ENCODE peak calls at places on chromosomes 16 and 17, in ten cellular contexts. One of them, this sample, is unnamed. For H3K27me3, the result is how much of the 10 kb centered on the place peaks cover.

GRCh38 chr17:12730931-12731521 is 58.3 kb upstream of the ARHGAP44 start:
- DNase-seq in body of pancreas: peak
- DNase-seq in uterus: peak
- DNase-seq in lung: peak
- DNase-seq in hepatocyte: peak
- DNase-seq in heart right ventricle: peak
- DNase-seq in thyroid gland: peak
- DNase-seq in kidney epithelial cell: no peak
- DNase-seq in neural progenitor cell: peak
- DNase-seq in dorsolateral prefrontal cortex: no peak
- DNase-seq in this sample: peak

GRCh38 chr16:82672676-82673075 is 45.9 kb downstream of the CDH13 start:
- DNase-seq in body of pancreas: no peak
- DNase-seq in uterus: no peak
- DNase-seq in lung: no peak
- DNase-seq in hepatocyte: no peak
- DNase-seq in heart right ventricle: no peak
- DNase-seq in thyroid gland: no peak
- DNase-seq in kidney epithelial cell: no peak
- DNase-seq in neural progenitor cell: no peak
- DNase-seq in dorsolateral prefrontal cortex: no peak
- DNase-seq in this sample: no peak

GRCh38 chr16:67394271-67395104 is 1.2 kb upstream of the TPPP3 start:
- DNase-seq in body of pancreas: no peak
- DNase-seq in uterus: no peak
- DNase-seq in lung: no peak
- DNase-seq in hepatocyte: peak
- DNase-seq in heart right ventricle: peak
- DNase-seq in thyroid gland: peak
- DNase-seq in kidney epithelial cell: no peak
- DNase-seq in neural progenitor cell: peak
- DNase-seq in dorsolateral prefrontal cortex: no peak
- DNase-seq in this sample: peak

GRCh38 chr17:72361892-72362291 is 241.1 kb downstream of the SOX9 start:
- DNase-seq in body of pancreas: no peak
- DNase-seq in uterus: no peak
- DNase-seq in lung: no peak
- DNase-seq in hepatocyte: no peak
- DNase-seq in heart right ventricle: no peak
- DNase-seq in thyroid gland: no peak
- DNase-seq in kidney epithelial cell: no peak
- DNase-seq in neural progenitor cell: no peak
- DNase-seq in dorsolateral prefrontal cortex: no peak
- DNase-seq in this sample: peak

GRCh38 chr17:60383379-60383778 is 8.6 kb downstream of the USP32 start:
- DNase-seq in body of pancreas: no peak
- DNase-seq in uterus: no peak
- DNase-seq in lung: no peak
- DNase-seq in hepatocyte: no peak
- DNase-seq in heart right ventricle: no peak
- DNase-seq in thyroid gland: no peak
- DNase-seq in kidney epithelial cell: no peak
- DNase-seq in neural progenitor cell: no peak
- DNase-seq in dorsolateral prefrontal cortex: no peak
- DNase-seq in this sample: no peak

GRCh38 chr17:71975998-71976649 is 144.7 kb upstream of the SOX9 start:
- DNase-seq in body of pancreas: peak
- DNase-seq in uterus: peak
- DNase-seq in lung: peak
- DNase-seq in hepatocyte: peak
- DNase-seq in heart right ventricle: peak
- DNase-seq in thyroid gland: peak
- DNase-seq in kidney epithelial cell: peak
- DNase-seq in neural progenitor cell: peak
- DNase-seq in dorsolateral prefrontal cortex: peak
- DNase-seq in this sample: peak

GRCh38 chr17:31915456-31916100 is 14.1 kb upstream of the UTP6 start:
- DNase-seq in body of pancreas: no peak
- DNase-seq in uterus: no peak
- DNase-seq in lung: no peak
- DNase-seq in hepatocyte: no peak
- DNase-seq in heart right ventricle: no peak
- DNase-seq in thyroid gland: no peak
- DNase-seq in kidney epithelial cell: no peak
- DNase-seq in neural progenitor cell: no peak
- DNase-seq in dorsolateral prefrontal cortex: no peak
- DNase-seq in this sample: no peak

GRCh38 chr17:3592216-3592860 is 16.9 kb downstream of the TRPV1 start:
- DNase-seq in body of pancreas: no peak
- DNase-seq in uterus: no peak
- DNase-seq in lung: no peak
- DNase-seq in hepatocyte: no peak
- DNase-seq in heart right ventricle: no peak
- DNase-seq in thyroid gland: no peak
- DNase-seq in kidney epithelial cell: no peak
- DNase-seq in neural progenitor cell: no peak
- DNase-seq in dorsolateral prefrontal cortex: no peak
- DNase-seq in this sample: no peak

GRCh38 chr16:89534147-89534788 is 26.1 kb downstream of the SPG7 start:
- DNase-seq in body of pancreas: no peak
- DNase-seq in uterus: no peak
- DNase-seq in lung: peak
- DNase-seq in hepatocyte: no peak
- DNase-seq in heart right ventricle: no peak
- DNase-seq in thyroid gland: no peak
- DNase-seq in kidney epithelial cell: no peak
- DNase-seq in neural progenitor cell: no peak
- DNase-seq in dorsolateral prefrontal cortex: peak
- DNase-seq in this sample: no peak

GRCh38 chr16:11499295-11500089 is 87.2 kb downstream of the LITAF start:
- DNase-seq in body of pancreas: no peak
- DNase-seq in uterus: no peak
- DNase-seq in lung: no peak
- DNase-seq in hepatocyte: no peak
- DNase-seq in heart right ventricle: no peak
- DNase-seq in thyroid gland: peak
- DNase-seq in kidney epithelial cell: no peak
- DNase-seq in neural progenitor cell: no peak
- DNase-seq in dorsolateral prefrontal cortex: no peak
- DNase-seq in this sample: no peak

GRCh38 chr16:8818499-8819270 is 21.0 kb downstream of the PMM2 start:
- DNase-seq in body of pancreas: no peak
- DNase-seq in uterus: no peak
- DNase-seq in lung: no peak
- DNase-seq in hepatocyte: no peak
- DNase-seq in heart right ventricle: no peak
- DNase-seq in thyroid gland: no peak
- DNase-seq in kidney epithelial cell: no peak
- DNase-seq in neural progenitor cell: no peak
- DNase-seq in dorsolateral prefrontal cortex: no peak
- DNase-seq in this sample: no peak

GRCh38 chr17:45296003-45296832 is 20.6 kb downstream of the MAP3K14 start:
- DNase-seq in body of pancreas: no peak
- DNase-seq in uterus: no peak
- DNase-seq in lung: no peak
- DNase-seq in hepatocyte: no peak
- DNase-seq in heart right ventricle: no peak
- DNase-seq in thyroid gland: no peak
- DNase-seq in kidney epithelial cell: no peak
- DNase-seq in neural progenitor cell: no peak
- DNase-seq in dorsolateral prefrontal cortex: no peak
- DNase-seq in this sample: peak

GRCh38 chr17:50961282-50962220 is 95.4 kb upstream of the TOB1 start:
- DNase-seq in body of pancreas: no peak
- DNase-seq in uterus: no peak
- DNase-seq in lung: no peak
- DNase-seq in hepatocyte: no peak
- DNase-seq in heart right ventricle: no peak
- DNase-seq in thyroid gland: no peak
- DNase-seq in kidney epithelial cell: no peak
- DNase-seq in neural progenitor cell: no peak
- DNase-seq in dorsolateral prefrontal cortex: no peak
- DNase-seq in this sample: no peak

GRCh38 chr17:29726721-29727252 is 104.1 kb upstream of the CORO6 start:
- DNase-seq in body of pancreas: no peak
- DNase-seq in uterus: no peak
- DNase-seq in lung: no peak
- DNase-seq in hepatocyte: no peak
- DNase-seq in heart right ventricle: no peak
- DNase-seq in thyroid gland: no peak
- DNase-seq in kidney epithelial cell: no peak
- DNase-seq in neural progenitor cell: no peak
- DNase-seq in dorsolateral prefrontal cortex: no peak
- DNase-seq in this sample: no peak

GRCh38 chr16:77043076-77043475 is 147.9 kb upstream of the MON1B start:
- DNase-seq in body of pancreas: no peak
- DNase-seq in uterus: no peak
- DNase-seq in lung: no peak
- DNase-seq in hepatocyte: no peak
- DNase-seq in heart right ventricle: no peak
- DNase-seq in thyroid gland: no peak
- DNase-seq in kidney epithelial cell: no peak
- DNase-seq in neural progenitor cell: peak
- DNase-seq in dorsolateral prefrontal cortex: no peak
- DNase-seq in this sample: no peak

GRCh38 chr17:14737984-14738651 is 437.2 kb downstream of the HS3ST3B1 start:
- DNase-seq in body of pancreas: peak
- DNase-seq in uterus: no peak
- DNase-seq in lung: peak
- DNase-seq in hepatocyte: peak
- DNase-seq in heart right ventricle: peak
- DNase-seq in thyroid gland: no peak
- DNase-seq in kidney epithelial cell: peak
- DNase-seq in neural progenitor cell: peak
- DNase-seq in dorsolateral prefrontal cortex: no peak
- DNase-seq in this sample: peak

GRCh38 chr17:50394711-50395110 is 2.6 kb downstream of the LRRC59 start:
- DNase-seq in body of pancreas: peak
- DNase-seq in uterus: no peak
- DNase-seq in lung: no peak
- DNase-seq in hepatocyte: no peak
- DNase-seq in heart right ventricle: no peak
- DNase-seq in thyroid gland: no peak
- DNase-seq in kidney epithelial cell: no peak
- DNase-seq in neural progenitor cell: no peak
- DNase-seq in dorsolateral prefrontal cortex: no peak
- DNase-seq in this sample: no peak

GRCh38 chr16:23786964-23787571 is 32.2 kb downstream of the CHP2 start:
- DNase-seq in body of pancreas: no peak
- DNase-seq in uterus: no peak
- DNase-seq in lung: no peak
- DNase-seq in hepatocyte: no peak
- DNase-seq in heart right ventricle: no peak
- DNase-seq in thyroid gland: no peak
- DNase-seq in kidney epithelial cell: no peak
- DNase-seq in neural progenitor cell: peak
- DNase-seq in dorsolateral prefrontal cortex: no peak
- DNase-seq in this sample: no peak
- H3K4me3 ChIP-seq in body of pancreas: no peak
- H3K4me3 ChIP-seq in uterus: no peak
- H3K4me3 ChIP-seq in lung: no peak
- H3K4me3 ChIP-seq in hepatocyte: no peak
- H3K4me3 ChIP-seq in heart right ventricle: no peak
- H3K4me3 ChIP-seq in thyroid gland: no peak
- H3K4me3 ChIP-seq in kidney epithelial cell: no peak
- H3K4me3 ChIP-seq in neural progenitor cell: peak
- H3K4me3 ChIP-seq in dorsolateral prefrontal cortex: no peak
- H3K4me3 ChIP-seq in this sample: no peak

GRCh38 chr16:15574614-15574948 is 68.4 kb downstream of the MARF1 start:
- DNase-seq in body of pancreas: no peak
- DNase-seq in uterus: no peak
- DNase-seq in lung: no peak
- DNase-seq in hepatocyte: no peak
- DNase-seq in heart right ventricle: no peak
- DNase-seq in thyroid gland: no peak
- DNase-seq in kidney epithelial cell: no peak
- DNase-seq in neural progenitor cell: no peak
- DNase-seq in dorsolateral prefrontal cortex: no peak
- DNase-seq in this sample: no peak
- H3K27me3 ChIP-seq in body of pancreas: under half
- H3K27me3 ChIP-seq in uterus: under half
- H3K27me3 ChIP-seq in lung: under half
- H3K27me3 ChIP-seq in hepatocyte: under half
- H3K27me3 ChIP-seq in heart right ventricle: under half
- H3K27me3 ChIP-seq in thyroid gland: under half
- H3K27me3 ChIP-seq in kidney epithelial cell: under half
- H3K27me3 ChIP-seq in neural progenitor cell: under half
- H3K27me3 ChIP-seq in dorsolateral prefrontal cortex: under half
- H3K27me3 ChIP-seq in this sample: under half

DNA sequence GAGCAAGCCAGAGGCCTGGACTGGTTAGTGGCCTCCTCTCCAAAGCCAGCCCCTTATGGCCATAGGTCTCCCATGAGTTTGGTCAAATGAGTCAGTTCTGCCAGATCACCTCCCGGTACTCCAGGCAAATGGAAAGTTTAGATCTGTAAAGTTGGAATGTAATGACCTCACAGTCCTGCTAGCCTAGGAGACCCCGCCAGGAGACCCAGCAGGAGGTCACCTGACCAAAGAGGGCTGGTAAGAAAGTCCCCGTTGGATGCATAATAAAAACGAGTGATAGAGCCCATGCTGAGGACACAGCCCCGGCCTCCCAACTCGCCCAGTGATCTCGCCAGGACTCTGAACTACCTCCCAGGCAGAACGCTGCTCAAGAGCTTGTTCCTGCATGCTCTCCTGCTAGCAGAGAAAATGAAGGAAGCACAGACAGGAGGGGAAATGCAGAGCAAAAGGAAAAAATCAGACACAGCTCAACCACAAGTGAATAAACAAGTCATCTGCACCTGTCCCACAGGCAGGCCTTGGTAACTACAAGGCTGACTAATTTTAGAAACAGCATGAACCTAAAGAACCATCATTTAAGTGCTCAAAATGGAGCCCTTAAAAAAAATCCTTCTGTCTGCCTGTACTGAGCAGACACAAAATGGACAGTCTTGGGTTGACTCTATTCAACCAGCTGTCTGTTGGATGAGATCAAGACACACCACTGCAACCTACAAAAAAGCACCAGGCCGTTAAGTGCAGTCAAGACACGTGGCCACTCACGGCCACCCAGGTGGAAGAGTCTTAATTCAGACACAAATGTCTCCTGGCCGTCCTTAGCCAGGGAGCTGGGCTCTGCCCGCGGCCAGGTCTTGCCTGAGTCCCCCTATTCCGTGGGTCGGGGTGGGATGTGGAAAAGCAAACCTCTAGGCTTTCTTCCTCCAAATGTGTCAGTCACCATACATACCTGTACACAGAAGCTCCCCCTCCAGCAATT is 9.2 kb downstream of the CDIP1 start:
- DNase-seq in body of pancreas: peak
- DNase-seq in uterus: no peak
- DNase-seq in lung: no peak
- DNase-seq in hepatocyte: peak
- DNase-seq in heart right ventricle: no peak
- DNase-seq in thyroid gland: peak
- DNase-seq in kidney epithelial cell: no peak
- DNase-seq in neural progenitor cell: peak
- DNase-seq in dorsolateral prefrontal cortex: no peak
- DNase-seq in this sample: no peak
- H3K4me3 ChIP-seq in body of pancreas: no peak
- H3K4me3 ChIP-seq in uterus: no peak
- H3K4me3 ChIP-seq in lung: no peak
- H3K4me3 ChIP-seq in hepatocyte: no peak
- H3K4me3 ChIP-seq in heart right ventricle: no peak
- H3K4me3 ChIP-seq in thyroid gland: no peak
- H3K4me3 ChIP-seq in kidney epithelial cell: no peak
- H3K4me3 ChIP-seq in neural progenitor cell: no peak
- H3K4me3 ChIP-seq in dorsolateral prefrontal cortex: no peak
- H3K4me3 ChIP-seq in this sample: no peak

GRCh38 chr16:86198201-86199118 is 299.5 kb downstream of the IRF8 start:
- DNase-seq in body of pancreas: no peak
- DNase-seq in uterus: no peak
- DNase-seq in lung: no peak
- DNase-seq in hepatocyte: no peak
- DNase-seq in heart right ventricle: no peak
- DNase-seq in thyroid gland: no peak
- DNase-seq in kidney epithelial cell: no peak
- DNase-seq in neural progenitor cell: peak
- DNase-seq in dorsolateral prefrontal cortex: no peak
- DNase-seq in this sample: no peak
- H3K27me3 ChIP-seq in body of pancreas: under half
- H3K27me3 ChIP-seq in uterus: under half
- H3K27me3 ChIP-seq in lung: under half
- H3K27me3 ChIP-seq in hepatocyte: under half
- H3K27me3 ChIP-seq in heart right ventricle: half or more
- H3K27me3 ChIP-seq in thyroid gland: under half
- H3K27me3 ChIP-seq in kidney epithelial cell: under half
- H3K27me3 ChIP-seq in neural progenitor cell: under half
- H3K27me3 ChIP-seq in dorsolateral prefrontal cortex: half or more
- H3K27me3 ChIP-seq in this sample: under half

This sample was measured in right cardiac atrium.